ENCODE peak calls at places on chromosome 20, in eight cellular contexts. M is fibroblast of the conjunctiva; I is amniotic epithelial cell; W is activated naive CD8-positive, alpha-beta T cell treated with anti-CD3 and anti-CD28 coated beads, Interleukin-2, amount 50 U/mL, for 24 hours; K is pancreas; N is H54; J is CD4-positive, alpha-beta memory T cell; A is heart right ventricle. V is an unnamed sample.

GRCh38 chr20:61655591-61655990 is 403.5 kb downstream of the CDH4 start:
- DNase-seq in M (no peak), I (no peak), W (no peak), K (no peak), N (no peak), J (no peak), A (no peak), V (no peak)

GRCh38 chr20:43849496-43850197 is 65.0 kb upstream of the TOX2 start:
- DNase-seq in M (no peak), I (peak; percentile 98), W (no peak), K (no peak), N (peak; percentile 36), J (no peak), A (no peak), V (no peak)

GRCh38 chr20:39398656-39399055 is 436.5 kb downstream of the DHX35 start:
- DNase-seq in M (no peak), I (no peak), W (no peak), K (no peak), N (no peak), J (no peak), A (no peak), V (no peak)

GRCh38 chr20:34986311-34987287 is 30.9 kb downstream of the MYH7B start:
- DNase-seq in M (no peak), I (no peak), W (no peak), K (no peak), N (no peak), J (no peak), A (no peak), V (no peak)

GRCh38 chr20:31516166-31516565 is 1.9 kb downstream of the HM13 start:
- DNase-seq in M (no peak), I (no peak), W (no peak), K (no peak), N (no peak), J (no peak), A (no peak), V (no peak)

GRCh38 chr20:51985013-51985415 is 182.7 kb upstream of the SALL4 start:
- DNase-seq in M (peak; percentile 95), I (peak; percentile 97), W (no peak), K (peak; percentile 19), N (peak; percentile 67), J (no peak), A (peak; percentile 9), V (no peak)

GRCh38 chr20:63103402-63104311 is 96.9 kb upstream of the BHLHE23 start:
- DNase-seq in M (no peak), I (peak; percentile 21), W (no peak), K (no peak), N (no peak), J (peak; percentile 31), A (no peak), V (no peak)

GRCh38 chr20:18839507-18840247 is 26.1 kb downstream of the SCP2D1 start:
- DNase-seq in M (no peak), I (no peak), W (no peak), K (no peak), N (no peak), J (no peak), A (no peak), V (no peak)

GRCh38 chr20:41306061-41306727 is 11.3 kb downstream of the ZHX3 start:
- DNase-seq in M (no peak), I (no peak), W (no peak), K (no peak), N (no peak), J (no peak), A (no peak), V (no peak)

GRCh38 chr20:49964964-49965780 is 17.6 kb upstream of the SNAI1 start:
- DNase-seq in M (no peak), I (no peak), W (no peak), K (peak; percentile 45), N (peak; percentile 64), J (no peak), A (no peak), V (peak; percentile 35)

GRCh38 chr20:32588040-32588439 is 2.9 kb upstream of the NOL4L start:
- DNase-seq in M (no peak), I (no peak), W (no peak), K (no peak), N (no peak), J (no peak), A (no peak), V (no peak)

GRCh38 chr20:4041748-4042411 is 26.5 kb upstream of the RNF24 start:
- DNase-seq in M (no peak), I (peak; percentile 99), W (no peak), K (peak; percentile 98), N (peak; percentile 69), J (no peak), A (no peak), V (no peak)

GRCh38 chr20:56861590-56861989 is 232.5 kb downstream of the TFAP2C start:
- DNase-seq in M (no peak), I (no peak), W (no peak), K (no peak), N (no peak), J (no peak), A (no peak), V (no peak)

GRCh38 chr20:6560978-6561377 is 206.5 kb upstream of the BMP2 start:
- DNase-seq in M (no peak), I (no peak), W (no peak), K (no peak), N (no peak), J (no peak), A (no peak), V (no peak)

GRCh38 chr20:17394411-17394810 is 136.8 kb downstream of the BFSP1 start:
- DNase-seq in M (no peak), I (no peak), W (no peak), K (no peak), N (no peak), J (no peak), A (no peak), V (no peak)

GRCh38 chr20:38337561-38338140 is 8.6 kb upstream of the LBP start:
- DNase-seq in M (no peak), I (peak; percentile 22), W (peak; percentile 45), K (no peak), N (peak; percentile 47), J (no peak), A (no peak), V (peak; percentile 52)

GRCh38 chr20:32982617-32983458 is 21.4 kb downstream of the SUN5 start:
- DNase-seq in M (no peak), I (no peak), W (no peak), K (peak; percentile 31), N (no peak), J (no peak), A (peak; percentile 34), V (no peak)

GRCh38 chr20:58605292-58606065 is 45.6 kb upstream of the STX16 start:
- DNase-seq in M (no peak), I (no peak), W (no peak), K (no peak), N (no peak), J (no peak), A (no peak), V (no peak)

GRCh38 chr20:11917663-11918062 is at the start of gene BTBD3:
- DNase-seq in M (peak; percentile 64), I (peak; percentile 39), W (no peak), K (peak; percentile 77), N (no peak), J (no peak), A (peak; percentile 83), V (no peak)

GRCh38 chr20:52975024-52975732 is 3.0 kb downstream of the TSHZ2 start:
- DNase-seq in M (no peak), I (no peak), W (no peak), K (no peak), N (no peak), J (peak; percentile 21), A (no peak), V (no peak)

GRCh38 chr20:51738877-51739447 is 29.2 kb downstream of the ATP9A start:
- DNase-seq in M (no peak), I (no peak), W (no peak), K (no peak), N (no peak), J (no peak), A (no peak), V (no peak)

V was measured in stimulated activated naive CD8-positive, alpha-beta T cell treated with anti-CD3 and anti-CD28 coated beads, Interleukin-15, Interleukin-2, amounts not matched to agents 100 U/mL and 50 U/mL, for 24 hours.